ENCODE peak calls at places on chromosome 6, in eight cellular contexts. One of them, this sample, is unnamed.

GRCh38 chr6:44635486-44635885 is 248.0 kb downstream of the CDC5L start:
- DNase-seq in HFFc6: no peak
- DNase-seq in astrocyte of the spinal cord: no peak
- DNase-seq in tibial nerve: no peak
- DNase-seq in tibial artery: no peak
- DNase-seq in choroid plexus epithelial cell: no peak
- DNase-seq in thyroid gland: no peak
- DNase-seq in HFF-Myc: no peak
- DNase-seq in this sample: no peak

GRCh38 chr6:98946877-98947410 is 802 bp downstream of the FBXL4 start:
- DNase-seq in HFFc6: no peak
- DNase-seq in HFF-Myc: peak; percentile 19
- DNase-seq in choroid plexus epithelial cell: peak; percentile 28
- DNase-seq in thyroid gland: peak; percentile 66
- DNase-seq in tibial nerve: no peak
- DNase-seq in tibial artery: peak; percentile 21
- DNase-seq in astrocyte of the spinal cord: peak; percentile 25
- DNase-seq in this sample: peak; percentile 67

GRCh38 chr6:89567635-89568390 is 70.7 kb downstream of the LYRM2 start:
- DNase-seq in HFFc6: no peak
- DNase-seq in thyroid gland: no peak
- DNase-seq in astrocyte of the spinal cord: no peak
- DNase-seq in HFF-Myc: no peak
- DNase-seq in choroid plexus epithelial cell: no peak
- DNase-seq in tibial artery: no peak
- DNase-seq in tibial nerve: no peak
- DNase-seq in this sample: no peak

GRCh38 chr6:136411028-136411329 is 121.3 kb upstream of the BCLAF1 start:
- DNase-seq in astrocyte of the spinal cord: no peak
- DNase-seq in HFF-Myc: no peak
- DNase-seq in choroid plexus epithelial cell: no peak
- DNase-seq in HFFc6: no peak
- DNase-seq in tibial nerve: no peak
- DNase-seq in tibial artery: no peak
- DNase-seq in thyroid gland: no peak
- DNase-seq in this sample: no peak

GRCh38 chr6:41162687-41163418 is at the start of gene TREM2:
- DNase-seq in tibial nerve: no peak
- DNase-seq in choroid plexus epithelial cell: no peak
- DNase-seq in HFF-Myc: no peak
- DNase-seq in thyroid gland: no peak
- DNase-seq in HFFc6: no peak
- DNase-seq in tibial artery: peak; percentile 22
- DNase-seq in astrocyte of the spinal cord: no peak
- DNase-seq in this sample: peak; percentile 20

GRCh38 chr6:151118453-151119123 is 121.2 kb upstream of the AKAP12 start:
- DNase-seq in HFF-Myc: no peak
- DNase-seq in HFFc6: no peak
- DNase-seq in tibial artery: no peak
- DNase-seq in astrocyte of the spinal cord: no peak
- DNase-seq in thyroid gland: no peak
- DNase-seq in tibial nerve: no peak
- DNase-seq in choroid plexus epithelial cell: no peak
- DNase-seq in this sample: no peak

GRCh38 chr6:93219447-93219846 is 199.9 kb downstream of the EPHA7 start:
- DNase-seq in astrocyte of the spinal cord: no peak
- DNase-seq in HFFc6: no peak
- DNase-seq in HFF-Myc: no peak
- DNase-seq in thyroid gland: no peak
- DNase-seq in choroid plexus epithelial cell: no peak
- DNase-seq in tibial artery: no peak
- DNase-seq in tibial nerve: no peak
- DNase-seq in this sample: no peak

GRCh38 chr6:135440087-135440792 is 57.3 kb downstream of the AHI1 start:
- DNase-seq in HFFc6: no peak
- DNase-seq in HFF-Myc: no peak
- DNase-seq in choroid plexus epithelial cell: peak; percentile 23
- DNase-seq in thyroid gland: no peak
- DNase-seq in tibial nerve: no peak
- DNase-seq in astrocyte of the spinal cord: no peak
- DNase-seq in tibial artery: no peak
- DNase-seq in this sample: no peak

GRCh38 chr6:117976030-117976651 is 69.1 kb downstream of the SLC35F1 start:
- DNase-seq in HFF-Myc: peak; percentile 12
- DNase-seq in tibial artery: no peak
- DNase-seq in HFFc6: peak; percentile 12
- DNase-seq in choroid plexus epithelial cell: peak; percentile 66
- DNase-seq in tibial nerve: no peak
- DNase-seq in astrocyte of the spinal cord: peak; percentile 57
- DNase-seq in thyroid gland: no peak
- DNase-seq in this sample: peak; percentile 65

GRCh38 chr6:73515204-73516101 is 5.4 kb downstream of the EEF1A1 start:
- DNase-seq in thyroid gland: peak; percentile 61
- DNase-seq in tibial nerve: no peak
- DNase-seq in HFFc6: peak; percentile 80
- DNase-seq in tibial artery: peak; percentile 54
- DNase-seq in HFF-Myc: no peak
- DNase-seq in astrocyte of the spinal cord: peak; percentile 86
- DNase-seq in choroid plexus epithelial cell: peak; percentile 91
- DNase-seq in this sample: peak; percentile 77
- TF ChIP-seq CTCF in thyroid gland: peak; percentile 70
- TF ChIP-seq CTCF in tibial nerve: peak; percentile 87
- TF ChIP-seq CTCF in HFFc6: peak; percentile 80
- TF ChIP-seq CTCF in tibial artery: peak; percentile 72
- TF ChIP-seq CTCF in HFF-Myc: peak; percentile 20
- TF ChIP-seq CTCF in astrocyte of the spinal cord: peak; percentile 54
- TF ChIP-seq CTCF in choroid plexus epithelial cell: peak; percentile 63
- TF ChIP-seq CTCF in this sample: peak; percentile 44

GRCh38 chr6:701696-702479 is 8.9 kb upstream of the EXOC2 start:
- DNase-seq in HFFc6: no peak
- DNase-seq in thyroid gland: no peak
- DNase-seq in astrocyte of the spinal cord: no peak
- DNase-seq in HFF-Myc: no peak
- DNase-seq in tibial artery: no peak
- DNase-seq in choroid plexus epithelial cell: no peak
- DNase-seq in tibial nerve: no peak
- DNase-seq in this sample: no peak
- TF ChIP-seq CTCF in HFFc6: peak; percentile 40
- TF ChIP-seq CTCF in thyroid gland: no peak
- TF ChIP-seq CTCF in astrocyte of the spinal cord: peak; percentile 17
- TF ChIP-seq CTCF in HFF-Myc: no peak
- TF ChIP-seq CTCF in tibial artery: no peak
- TF ChIP-seq CTCF in choroid plexus epithelial cell: peak; percentile 36
- TF ChIP-seq CTCF in tibial nerve: no peak
- TF ChIP-seq CTCF in this sample: no peak

GRCh38 chr6:142845624-142846458 is 99.1 kb downstream of the HIVEP2 start:
- DNase-seq in choroid plexus epithelial cell: peak; percentile 94
- DNase-seq in HFFc6: peak; percentile 81
- DNase-seq in HFF-Myc: peak; percentile 35
- DNase-seq in tibial artery: peak; percentile 81
- DNase-seq in astrocyte of the spinal cord: peak; percentile 97
- DNase-seq in tibial nerve: peak; percentile 50
- DNase-seq in thyroid gland: peak; percentile 97
- DNase-seq in this sample: peak; percentile 92
- TF ChIP-seq CTCF in choroid plexus epithelial cell: peak; percentile 16
- TF ChIP-seq CTCF in HFFc6: peak; percentile 49
- TF ChIP-seq CTCF in HFF-Myc: no peak
- TF ChIP-seq CTCF in tibial artery: no peak
- TF ChIP-seq CTCF in astrocyte of the spinal cord: no peak
- TF ChIP-seq CTCF in tibial nerve: no peak
- TF ChIP-seq CTCF in thyroid gland: no peak
- TF ChIP-seq CTCF in this sample: no peak

GRCh38 chr6:101386982-101387381 is 6.5 kb upstream of the GRIK2 start:
- DNase-seq in tibial nerve: no peak
- DNase-seq in choroid plexus epithelial cell: no peak
- DNase-seq in thyroid gland: no peak
- DNase-seq in tibial artery: no peak
- DNase-seq in HFF-Myc: no peak
- DNase-seq in HFFc6: no peak
- DNase-seq in astrocyte of the spinal cord: no peak
- DNase-seq in this sample: peak; percentile 40
- TF ChIP-seq CTCF in tibial nerve: no peak
- TF ChIP-seq CTCF in choroid plexus epithelial cell: peak; percentile 37
- TF ChIP-seq CTCF in thyroid gland: peak; percentile 15
- TF ChIP-seq CTCF in tibial artery: no peak
- TF ChIP-seq CTCF in HFF-Myc: peak; percentile 24
- TF ChIP-seq CTCF in HFFc6: peak; percentile 59
- TF ChIP-seq CTCF in astrocyte of the spinal cord: peak; percentile 14
- TF ChIP-seq CTCF in this sample: peak; percentile 22

This sample was measured in MCF 10A.